ENCODE peak calls at places on chromosomes 7 and 10, in five cellular contexts. One of them, this sample, is unnamed.

GRCh38 chr7:73870041-73870492 is 9.1 kb downstream of the TMEM270 start:
- DNase-seq in B cell: no peak
- DNase-seq in stimulated activated CD4-positive, alpha-beta T cell treated with anti-CD3 and anti-CD28 coated beads, Interleukin-4, amount 100 ng/mL, for 48 hours: no peak
- DNase-seq in astrocyte of the hippocampus: no peak
- DNase-seq in foreskin fibroblast: no peak
- DNase-seq in this sample: peak; percentile 19

GRCh38 chr10:13182424-13182823 is 21.1 kb downstream of the MCM10 start:
- DNase-seq in stimulated activated CD4-positive, alpha-beta T cell treated with anti-CD3 and anti-CD28 coated beads, Interleukin-4, amount 100 ng/mL, for 48 hours: no peak
- DNase-seq in foreskin fibroblast: no peak
- DNase-seq in B cell: no peak
- DNase-seq in astrocyte of the hippocampus: no peak
- DNase-seq in this sample: no peak

GRCh38 chr7:27947581-27948278 is 207.8 kb downstream of the TAX1BP1 start:
- DNase-seq in stimulated activated CD4-positive, alpha-beta T cell treated with anti-CD3 and anti-CD28 coated beads, Interleukin-4, amount 100 ng/mL, for 48 hours: no peak
- DNase-seq in foreskin fibroblast: peak; percentile 65
- DNase-seq in B cell: no peak
- DNase-seq in astrocyte of the hippocampus: peak; percentile 35
- DNase-seq in this sample: peak; percentile 17

GRCh38 chr7:132100981-132101380 is 475.3 kb downstream of the PLXNA4 start:
- DNase-seq in stimulated activated CD4-positive, alpha-beta T cell treated with anti-CD3 and anti-CD28 coated beads, Interleukin-4, amount 100 ng/mL, for 48 hours: no peak
- DNase-seq in foreskin fibroblast: no peak
- DNase-seq in astrocyte of the hippocampus: no peak
- DNase-seq in B cell: no peak
- DNase-seq in this sample: no peak

GRCh38 chr10:9311702-9312499 is 1257.4 kb downstream of the GATA3 start:
- DNase-seq in foreskin fibroblast: peak; percentile 4
- DNase-seq in astrocyte of the hippocampus: no peak
- DNase-seq in stimulated activated CD4-positive, alpha-beta T cell treated with anti-CD3 and anti-CD28 coated beads, Interleukin-4, amount 100 ng/mL, for 48 hours: no peak
- DNase-seq in B cell: no peak
- DNase-seq in this sample: no peak

GRCh38 chr10:71217266-71218045 is 5.1 kb downstream of the UNC5B start:
- DNase-seq in astrocyte of the hippocampus: peak; percentile 62
- DNase-seq in B cell: no peak
- DNase-seq in foreskin fibroblast: peak; percentile 58
- DNase-seq in stimulated activated CD4-positive, alpha-beta T cell treated with anti-CD3 and anti-CD28 coated beads, Interleukin-4, amount 100 ng/mL, for 48 hours: no peak
- DNase-seq in this sample: no peak

GRCh38 chr10:17453377-17454091 is 861 bp downstream of the ST8SIA6 start:
- DNase-seq in astrocyte of the hippocampus: peak; percentile 62
- DNase-seq in foreskin fibroblast: peak; percentile 64
- DNase-seq in stimulated activated CD4-positive, alpha-beta T cell treated with anti-CD3 and anti-CD28 coated beads, Interleukin-4, amount 100 ng/mL, for 48 hours: peak; percentile 10
- DNase-seq in B cell: peak; percentile 8
- DNase-seq in this sample: no peak

GRCh38 chr10:71492871-71493270 is 96.2 kb downstream of the CDH23 start:
- DNase-seq in astrocyte of the hippocampus: no peak
- DNase-seq in foreskin fibroblast: no peak
- DNase-seq in stimulated activated CD4-positive, alpha-beta T cell treated with anti-CD3 and anti-CD28 coated beads, Interleukin-4, amount 100 ng/mL, for 48 hours: no peak
- DNase-seq in B cell: no peak
- DNase-seq in this sample: no peak

GRCh38 chr10:131001438-131001837 is 310.1 kb downstream of the TCERG1L start:
- DNase-seq in B cell: no peak
- DNase-seq in astrocyte of the hippocampus: no peak
- DNase-seq in stimulated activated CD4-positive, alpha-beta T cell treated with anti-CD3 and anti-CD28 coated beads, Interleukin-4, amount 100 ng/mL, for 48 hours: no peak
- DNase-seq in foreskin fibroblast: no peak
- DNase-seq in this sample: no peak

GRCh38 chr10:100828744-100829102 is 83.3 kb downstream of the PAX2 start:
- DNase-seq in astrocyte of the hippocampus: no peak
- DNase-seq in foreskin fibroblast: no peak
- DNase-seq in stimulated activated CD4-positive, alpha-beta T cell treated with anti-CD3 and anti-CD28 coated beads, Interleukin-4, amount 100 ng/mL, for 48 hours: no peak
- DNase-seq in B cell: peak; percentile 73
- DNase-seq in this sample: peak; percentile 14

This sample was measured in M059J.